ENCODE peak calls at places on chromosomes 12 and 14, in nine cellular contexts. S, A, R, O, B, L, T, I and M are unnamed samples.

GRCh38 chr12:5428332-5429221 is 3.3 kb upstream of the NTF3 start:
- DNase-seq in S (no peak), A (no peak), R (peak), O (no peak), B (no peak), L (no peak), T (no peak), I (no peak), M (no peak)

GRCh38 chr14:89504084-89504483 is 87.1 kb upstream of the FOXN3 start:
- DNase-seq in S (no peak), A (no peak), R (no peak), O (no peak), B (no peak), L (no peak), T (no peak), I (no peak), M (no peak)

GRCh38 chr12:132558861-132559623 is 51.3 kb downstream of the LRCOL1 start:
- DNase-seq in S (no peak), A (no peak), R (no peak), O (peak), B (no peak), L (no peak), T (no peak), I (no peak), M (no peak)

GRCh38 chr12:64480148-64480547 is 28.2 kb downstream of the TBK1 start:
- DNase-seq in S (no peak), A (no peak), R (no peak), O (no peak), B (no peak), L (no peak), T (no peak), I (no peak), M (no peak)

GRCh38 chr12:65673732-65674131 is 150.6 kb upstream of the HMGA2 start:
- DNase-seq in S (no peak), A (no peak), R (no peak), O (no peak), B (no peak), L (no peak), T (no peak), I (no peak), M (no peak)

GRCh38 chr12:57875753-57876547 is 29.4 kb upstream of the CTDSP2 start:
- DNase-seq in S (no peak), A (no peak), R (no peak), O (no peak), B (no peak), L (no peak), T (no peak), I (no peak), M (no peak)

GRCh38 chr14:76337619-76338545 is 38.1 kb upstream of the ESRRB start:
- DNase-seq in S (no peak), A (peak), R (no peak), O (no peak), B (no peak), L (no peak), T (no peak), I (no peak), M (no peak)

GRCh38 chr12:113208041-113208934 is 13.0 kb upstream of the TPCN1 start:
- DNase-seq in S (peak), A (no peak), R (no peak), O (no peak), B (no peak), L (peak), T (peak), I (no peak), M (no peak)

GRCh38 chr12:122203301-122203967 is at the start of gene B3GNT4:
- DNase-seq in S (peak), A (peak), R (peak), O (no peak), B (peak), L (peak), T (peak), I (peak), M (no peak)

GRCh38 chr12:2640281-2640680 is 154.5 kb upstream of the FKBP4 start:
- DNase-seq in S (no peak), A (peak), R (no peak), O (no peak), B (peak), L (no peak), T (no peak), I (no peak), M (no peak)

GRCh38 chr14:92529895-92530294 is 16.3 kb downstream of the RIN3 start:
- DNase-seq in S (peak), A (no peak), R (no peak), O (no peak), B (no peak), L (no peak), T (no peak), I (no peak), M (no peak)

GRCh38 chr12:49138587-49138986 is 7.4 kb upstream of the TUBA1B start:
- DNase-seq in S (no peak), A (no peak), R (no peak), O (no peak), B (no peak), L (no peak), T (no peak), I (no peak), M (no peak)

GRCh38 chr14:29085546-29085945 is 319.0 kb downstream of the FOXG1 start:
- DNase-seq in S (no peak), A (no peak), R (no peak), O (no peak), B (no peak), L (no peak), T (no peak), I (no peak), M (no peak)

GRCh38 chr12:107352347-107353081 is 259.2 kb upstream of the CRY1 start:
- DNase-seq in S (no peak), A (no peak), R (no peak), O (no peak), B (no peak), L (no peak), T (no peak), I (no peak), M (no peak)

GRCh38 chr12:50112456-50113218 is 601 bp downstream of the COX14 start:
- DNase-seq in S (no peak), A (no peak), R (no peak), O (no peak), B (no peak), L (no peak), T (no peak), I (no peak), M (no peak)

GRCh38 chr14:93528884-93529558 is 98.3 kb downstream of the UNC79 start:
- DNase-seq in S (no peak), A (no peak), R (no peak), O (no peak), B (no peak), L (no peak), T (no peak), I (no peak), M (no peak)

GRCh38 chr14:24818054-24818822 is 184.2 kb upstream of the GZMB start:
- DNase-seq in S (no peak), A (no peak), R (no peak), O (peak), B (no peak), L (no peak), T (no peak), I (peak), M (no peak)

GRCh38 chr12:50677858-50678257 is 86.0 kb upstream of the ATF1 start:
- DNase-seq in S (no peak), A (no peak), R (no peak), O (no peak), B (no peak), L (no peak), T (no peak), I (no peak), M (no peak)

GRCh38 chr14:54535126-54535525 is 25.4 kb downstream of the CGRRF1 start:
- DNase-seq in S (no peak), A (no peak), R (no peak), O (no peak), B (no peak), L (no peak), T (no peak), I (no peak), M (no peak)

GRCh38 chr12:130435331-130435730 is 97.6 kb downstream of the PIWIL1 start:
- DNase-seq in S (peak), A (no peak), R (no peak), O (no peak), B (no peak), L (no peak), T (no peak), I (no peak), M (no peak)

GRCh38 chr14:97820781-97821180 is 1023.6 kb downstream of the VRK1 start:
- DNase-seq in S (no peak), A (no peak), R (no peak), O (no peak), B (no peak), L (no peak), T (no peak), I (no peak), M (no peak)

GRCh38 chr14:39454906-39455539 is 22.8 kb upstream of the FBXO33 start:
- DNase-seq in S (no peak), A (no peak), R (no peak), O (no peak), B (no peak), L (no peak), T (no peak), I (no peak), M (no peak)

GRCh38 chr12:51538599-51538998 is 52.4 kb upstream of the SCN8A start:
- DNase-seq in S (no peak), A (no peak), R (no peak), O (no peak), B (no peak), L (no peak), T (no peak), I (no peak), M (no peak)

GRCh38 chr12:24595652-24596235 is 353.2 kb downstream of the BCAT1 start:
- DNase-seq in S (no peak), A (no peak), R (no peak), O (no peak), B (no peak), L (no peak), T (no peak), I (no peak), M (no peak)

GRCh38 chr14:98580131-98580678 is 691.8 kb downstream of the BCL11B start:
- DNase-seq in S (no peak), A (no peak), R (no peak), O (no peak), B (no peak), L (no peak), T (no peak), I (no peak), M (no peak)

GRCh38 chr12:75177997-75178396 is 31.6 kb downstream of the KCNC2 start:
- DNase-seq in S (no peak), A (no peak), R (no peak), O (peak), B (peak), L (no peak), T (no peak), I (no peak), M (no peak)

GRCh38 chr14:21894003-21894897 is 220.6 kb upstream of the OR4E1 start:
- DNase-seq in S (peak), A (peak), R (no peak), O (no peak), B (no peak), L (peak), T (peak), I (no peak), M (no peak)

GRCh38 chr14:44316647-44317432 is 190.2 kb downstream of the FSCB start:
- DNase-seq in S (no peak), A (no peak), R (peak), O (peak), B (peak), L (no peak), T (no peak), I (no peak), M (peak)

GRCh38 chr12:17079251-17079909 is 473.4 kb upstream of the LMO3 start:
- DNase-seq in S (no peak), A (no peak), R (no peak), O (no peak), B (no peak), L (no peak), T (no peak), I (no peak), M (no peak)

GRCh38 chr12:64525461-64526160 is 73.7 kb downstream of the TBK1 start:
- DNase-seq in S (no peak), A (peak), R (no peak), O (no peak), B (no peak), L (no peak), T (no peak), I (no peak), M (no peak)

GRCh38 chr12:92987362-92987761 is 58.3 kb upstream of the EEA1 start:
- DNase-seq in S (no peak), A (no peak), R (peak), O (no peak), B (no peak), L (no peak), T (no peak), I (no peak), M (peak)

GRCh38 chr14:72544615-72545387 is 349.1 kb downstream of the DPF3 start:
- DNase-seq in S (no peak), A (no peak), R (no peak), O (no peak), B (no peak), L (no peak), T (no peak), I (no peak), M (no peak)

GRCh38 chr14:61103541-61104339 is 122.7 kb downstream of the SLC38A6 start:
- DNase-seq in S (no peak), A (no peak), R (no peak), O (peak), B (peak), L (no peak), T (no peak), I (no peak), M (peak)

GRCh38 chr12:1882850-1883470 is 35.5 kb downstream of the CACNA2D4 start:
- DNase-seq in S (no peak), A (no peak), R (no peak), O (no peak), B (no peak), L (no peak), T (no peak), I (no peak), M (no peak)